ENCODE peak calls at places on chromosomes 12 and 14, in five cellular contexts. T is bronchial epithelial cell, Y is SK-N-SH, P is vagina, U is RWPE2. G is an unnamed sample. For H3K36me3, the result is how much of the 10 kb centered on the place peaks cover.

GRCh38 chr12:131824450-131824849 is 3.7 kb upstream of the MMP17 start:
- DNase-seq in T (no peak), Y (no peak), P (no peak), U (no peak), G (no peak)

GRCh38 chr14:74634964-74635363 is 22.9 kb upstream of the LTBP2 start:
- DNase-seq in T (no peak), Y (no peak), P (no peak), U (no peak), G (no peak)

GRCh38 chr12:116610971-116611541 is 51.9 kb downstream of the MAP1LC3B2 start:
- DNase-seq in T (no peak), Y (no peak), P (no peak), U (no peak), G (no peak)

GRCh38 chr12:91406920-91407341 is 224.3 kb upstream of the DCN start:
- DNase-seq in T (peak), Y (no peak), P (no peak), U (peak), G (no peak)

GRCh38 chr14:73312697-73313096 is 75.4 kb downstream of the PAPLN start:
- DNase-seq in T (no peak), Y (no peak), P (no peak), U (no peak), G (no peak)

GRCh38 chr12:104805186-104805585 is 152.9 kb downstream of the SLC41A2 start:
- DNase-seq in T (peak), Y (no peak), P (no peak), U (no peak), G (no peak)

GRCh38 chr12:2332266-2332665 is 279.5 kb downstream of the CACNA1C start:
- DNase-seq in T (no peak), Y (no peak), P (no peak), U (no peak), G (no peak)

GRCh38 chr14:54784657-54785056 is 118.0 kb downstream of the GCH1 start:
- DNase-seq in T (no peak), Y (peak), P (no peak), U (no peak), G (no peak)

GRCh38 chr12:79174656-79175055 is 310.1 kb downstream of the SYT1 start:
- DNase-seq in T (peak), Y (no peak), P (no peak), U (no peak), G (no peak)

GRCh38 chr12:107598906-107599305 is 86.7 kb upstream of the PWP1 start:
- DNase-seq in T (no peak), Y (no peak), P (no peak), U (no peak), G (no peak)

GRCh38 chr12:25130741-25131188 is 64.2 kb downstream of the DNAI7 start:
- DNase-seq in T (peak), Y (peak), P (no peak), U (no peak), G (no peak)

GRCh38 chr14:51219473-51220448 is 20.3 kb upstream of the TMX1 start:
- DNase-seq in T (peak), Y (no peak), P (no peak), U (no peak), G (no peak)

GRCh38 chr12:64080319-64081008 is 141.6 kb downstream of the KICS2 start:
- DNase-seq in T (peak), Y (no peak), P (no peak), U (no peak), G (no peak)

GRCh38 chr14:98945611-98946570 is 326.1 kb downstream of the BCL11B start:
- DNase-seq in T (no peak), Y (no peak), P (no peak), U (peak), G (no peak)

GRCh38 chr12:46164186-46164585 is 104.7 kb downstream of the SLC38A1 start:
- DNase-seq in T (peak), Y (no peak), P (no peak), U (no peak), G (no peak)

GRCh38 chr12:80044694-80045046 is 54.7 kb upstream of the OTOGL start:
- DNase-seq in T (peak), Y (no peak), P (no peak), U (no peak), G (no peak)

GRCh38 chr12:75378354-75378753 is 12.5 kb upstream of the GLIPR1L2 start:
- DNase-seq in T (no peak), Y (no peak), P (no peak), U (no peak), G (no peak)

GRCh38 chr14:99229654-99230215 is 42.3 kb downstream of the BCL11B start:
- DNase-seq in T (no peak), Y (no peak), P (no peak), U (no peak), G (no peak)

GRCh38 chr14:103207038-103207403 is 83.8 kb downstream of the TNFAIP2 start:
- DNase-seq in T (no peak), Y (peak), P (no peak), U (peak), G (no peak)

GRCh38 chr12:123111498-123112165 is 39.3 kb downstream of the PITPNM2 start:
- DNase-seq in T (no peak), Y (no peak), P (no peak), U (no peak), G (no peak)

GRCh38 chr14:22426711-22427110 is 162.3 kb downstream of the DAD1 start:
- DNase-seq in T (no peak), Y (no peak), P (no peak), U (no peak), G (no peak)

GRCh38 chr12:75389061-75389460 is 1.8 kb upstream of the GLIPR1L2 start:
- DNase-seq in T (peak), Y (peak), P (no peak), U (no peak), G (no peak)

DNA sequence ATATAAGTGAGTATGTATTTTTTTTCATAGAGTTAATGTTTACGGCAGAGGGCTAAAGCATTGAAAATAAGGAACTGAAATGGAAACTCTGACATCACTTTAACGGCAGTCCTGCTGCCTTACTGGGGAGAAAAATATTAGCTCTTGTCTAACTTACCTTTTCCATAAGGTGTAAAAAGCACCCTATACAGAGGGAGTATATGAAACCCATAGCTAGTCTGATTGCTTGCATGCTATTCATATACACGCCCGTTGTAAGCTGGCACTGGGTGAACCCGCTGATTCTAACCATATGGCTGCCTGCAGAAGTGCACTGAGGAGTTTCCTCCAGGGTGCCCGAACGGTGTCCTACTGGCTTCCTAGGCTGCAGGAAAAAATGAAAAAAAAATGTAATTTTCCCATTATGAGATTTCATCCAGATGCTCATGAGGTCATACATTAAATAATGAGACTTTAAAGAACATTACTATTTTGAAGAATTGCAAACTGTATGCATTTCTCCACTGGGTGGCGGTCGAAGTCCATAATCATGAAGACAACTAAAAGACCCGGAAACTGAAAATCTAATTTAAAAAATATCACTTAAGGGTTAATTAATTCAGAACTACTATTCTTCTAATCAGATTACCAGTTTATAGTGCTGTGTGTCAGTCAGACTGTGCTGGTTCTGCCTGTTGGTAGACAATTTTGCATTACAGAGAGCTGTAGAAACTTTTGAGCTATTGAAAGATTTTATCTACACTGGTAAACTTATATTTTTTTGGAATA is 144.7 kb downstream of the ALX1 start:
- DNase-seq in T (peak), Y (peak), P (no peak), U (no peak), G (peak)
- H3K4me3 ChIP-seq in T (no peak), Y (no peak), P (no peak), U (no peak), G (no peak)

GRCh38 chr12:54021432-54022013 is 6.7 kb upstream of the HOXC6 start:
- DNase-seq in T (peak), Y (no peak), P (no peak), U (no peak), G (peak)
- TF ChIP-seq CTCF in T (peak), Y (no peak), P (no peak), U (no peak), G (peak)

DNA sequence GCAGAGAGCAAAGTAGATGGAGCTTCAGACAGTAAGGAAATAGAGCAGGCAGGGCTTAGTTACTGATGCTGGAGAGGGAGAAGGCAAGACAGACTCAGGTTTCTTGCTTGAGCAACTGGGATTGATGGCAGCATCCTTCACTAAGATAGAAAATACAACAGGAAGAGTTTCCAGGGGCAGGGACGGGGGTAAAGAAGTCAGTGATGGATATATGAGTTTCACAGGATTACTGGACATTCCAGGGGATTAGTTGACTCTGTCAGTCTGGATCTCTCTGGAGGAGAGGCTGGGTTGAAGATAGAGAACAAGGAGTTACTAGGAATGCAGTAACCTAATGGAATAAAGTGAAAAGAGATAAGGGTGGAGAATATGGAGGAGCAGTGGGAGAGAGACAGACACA is 74.5 kb upstream of the ATF1 start:
- DNase-seq in T (no peak), Y (no peak), P (no peak), U (no peak), G (no peak)
- H3K36me3 ChIP-seq in T (under half), Y (under half), P (under half), U (half or more), G (under half)

GRCh38 chr12:32451816-32452215 is 52.5 kb downstream of the FGD4 start:
- DNase-seq in T (no peak), Y (no peak), P (no peak), U (no peak), G (no peak)

GRCh38 chr12:32454866-32455265 is 55.5 kb downstream of the FGD4 start:
- DNase-seq in T (no peak), Y (no peak), P (no peak), U (no peak), G (no peak)

GRCh38 chr12:32457251-32458025 is 58.1 kb downstream of the FGD4 start:
- DNase-seq in T (no peak), Y (no peak), P (no peak), U (no peak), G (no peak)

GRCh38 chr12:32454075-32454474 is 54.7 kb downstream of the FGD4 start:
- DNase-seq in T (peak), Y (no peak), P (no peak), U (no peak), G (no peak)

GRCh38 chr12:32455607-32456063 is 56.3 kb downstream of the FGD4 start:
- DNase-seq in T (peak), Y (peak), P (no peak), U (no peak), G (peak)
- H3K4me3 ChIP-seq in T (no peak), Y (peak), P (peak), U (peak), G (peak)

GRCh38 chr12:62802981-62803380 is 132.0 kb downstream of the PPM1H start:
- DNase-seq in T (no peak), Y (no peak), P (no peak), U (no peak), G (no peak)
- TF ChIP-seq CTCF in T (no peak), Y (no peak), P (no peak), U (peak), G (no peak)

GRCh38 chr14:24291446-24292117 is 8.0 kb downstream of the DHRS1 start:
- DNase-seq in T (no peak), Y (no peak), P (no peak), U (no peak), G (no peak)
- H3K36me3 ChIP-seq in T (under half), Y (under half), P (under half), U (half or more), G (under half)

GRCh38 chr14:90556050-90556477 is 159.2 kb downstream of the CALM1 start:
- DNase-seq in T (no peak), Y (peak), P (no peak), U (no peak), G (peak)
- H3K4me3 ChIP-seq in T (no peak), Y (no peak), P (no peak), U (no peak), G (peak)

GRCh38 chr12:26283617-26284016 is 88.2 kb downstream of the SSPN start:
- DNase-seq in T (no peak), Y (no peak), P (no peak), U (no peak), G (no peak)
- TF ChIP-seq CTCF in T (no peak), Y (no peak), P (no peak), U (no peak), G (no peak)

DNA sequence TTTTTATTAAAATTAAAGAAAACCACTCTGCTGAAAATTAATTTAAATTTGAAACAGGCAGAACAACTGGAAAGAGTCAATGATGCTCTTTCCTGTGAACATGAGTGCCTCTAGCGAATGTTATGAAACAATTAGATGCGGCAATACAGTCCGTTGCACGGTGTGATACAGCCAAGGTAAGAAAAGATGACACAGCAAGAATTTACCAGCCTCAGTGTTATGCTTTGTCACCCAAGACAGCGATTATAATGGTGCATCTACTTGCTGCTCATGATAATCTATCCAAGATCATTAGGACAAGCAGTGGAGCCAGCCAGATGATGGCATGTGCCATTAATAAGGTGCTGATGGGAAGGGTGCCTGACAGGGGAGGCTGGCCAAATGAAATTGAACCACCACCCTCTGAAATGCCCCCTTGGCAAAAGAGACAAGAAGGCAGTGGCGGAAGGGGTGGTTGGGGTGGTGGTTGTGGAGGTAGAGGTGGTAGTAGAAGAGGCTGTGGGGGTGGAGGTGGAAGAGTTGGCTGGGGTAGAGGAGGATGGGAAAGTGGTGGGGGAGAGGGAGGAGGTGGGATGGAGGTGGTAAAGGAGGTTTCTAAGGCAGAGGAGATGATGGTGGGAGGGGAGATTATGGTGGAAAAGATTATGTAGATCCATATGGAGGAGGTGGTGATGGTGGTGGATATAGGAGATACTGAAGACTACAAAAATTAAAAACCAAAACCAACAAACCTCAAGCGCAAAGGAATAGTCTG is 4.1 kb upstream of the RESF1 start:
- DNase-seq in T (no peak), Y (no peak), P (no peak), U (no peak), G (no peak)
- H3K36me3 ChIP-seq in T (under half), Y (under half), P (under half), U (under half), G (under half)

GRCh38 chr14:24088095-24088494 is 6.0 kb upstream of the PCK2 start:
- DNase-seq in T (no peak), Y (no peak), P (no peak), U (no peak), G (no peak)
- H3K4me3 ChIP-seq in T (no peak), Y (no peak), P (no peak), U (no peak), G (no peak)

G was measured in BE2C.